ENCODE peak calls at places on chromosomes 2 and 18, in four cellular contexts. One of them, this sample, is unnamed. For H3K27me3 and H3K4me1, the result is how much of the 10 kb centered on the place peaks cover.

GRCh38 chr2:70425682-70426301 is 123.9 kb upstream of the FAM136A start:
- DNase-seq in ovary: no peak
- DNase-seq in prostate gland: peak
- DNase-seq in left lung: peak
- DNase-seq in this sample: peak

GRCh38 chr2:195330513-195330956 is 326.5 kb upstream of the SLC39A10 start:
- DNase-seq in ovary: no peak
- DNase-seq in prostate gland: no peak
- DNase-seq in left lung: no peak
- DNase-seq in this sample: no peak

GRCh38 chr18:74204543-74205152 is 56.3 kb downstream of the TIMM21 start:
- DNase-seq in ovary: peak
- DNase-seq in prostate gland: no peak
- DNase-seq in left lung: no peak
- DNase-seq in this sample: no peak

GRCh38 chr2:180015951-180016709 is 9.0 kb upstream of the CWC22 start:
- DNase-seq in prostate gland: no peak
- DNase-seq in left lung: no peak
- DNase-seq in ovary: no peak
- DNase-seq in this sample: no peak

GRCh38 chr2:113175101-113175628 is 1.4 kb downstream of the PSD4 start:
- DNase-seq in ovary: no peak
- DNase-seq in prostate gland: no peak
- DNase-seq in left lung: peak
- DNase-seq in this sample: no peak

GRCh38 chr2:241666627-241667400 is 19.8 kb downstream of the DTYMK start:
- DNase-seq in ovary: no peak
- DNase-seq in left lung: no peak
- DNase-seq in prostate gland: no peak
- DNase-seq in this sample: no peak

GRCh38 chr2:227939271-227940027 is 68.0 kb downstream of the DAW1 start:
- DNase-seq in left lung: no peak
- DNase-seq in ovary: no peak
- DNase-seq in prostate gland: no peak
- DNase-seq in this sample: no peak

GRCh38 chr2:143489135-143489534 is 359.9 kb downstream of the ARHGAP15 start:
- DNase-seq in left lung: no peak
- DNase-seq in ovary: no peak
- DNase-seq in prostate gland: no peak
- DNase-seq in this sample: no peak

GRCh38 chr2:101820519-101820918 is 123.0 kb downstream of the MAP4K4 start:
- DNase-seq in prostate gland: no peak
- DNase-seq in left lung: no peak
- DNase-seq in ovary: no peak
- DNase-seq in this sample: no peak

GRCh38 chr2:163210430-163210918 is 371.9 kb upstream of the KCNH7 start:
- DNase-seq in ovary: no peak
- DNase-seq in prostate gland: no peak
- DNase-seq in left lung: no peak
- DNase-seq in this sample: no peak

GRCh38 chr2:98476192-98476868 is 31.7 kb downstream of the INPP4A start:
- DNase-seq in prostate gland: peak
- DNase-seq in left lung: no peak
- DNase-seq in ovary: no peak
- DNase-seq in this sample: no peak

GRCh38 chr2:109497447-109497846 is 116.3 kb downstream of the SEPTIN10 start:
- DNase-seq in prostate gland: no peak
- DNase-seq in left lung: no peak
- DNase-seq in ovary: no peak
- DNase-seq in this sample: no peak

GRCh38 chr2:132703396-132703795 is 33.4 kb upstream of the LYPD1 start:
- DNase-seq in ovary: no peak
- DNase-seq in prostate gland: no peak
- DNase-seq in left lung: no peak
- DNase-seq in this sample: no peak

GRCh38 chr2:68776124-68776523 is 41.5 kb downstream of the ARHGAP25 start:
- DNase-seq in ovary: no peak
- DNase-seq in left lung: no peak
- DNase-seq in prostate gland: no peak
- DNase-seq in this sample: no peak

GRCh38 chr2:68774569-68775271 is 40.1 kb downstream of the ARHGAP25 start:
- DNase-seq in prostate gland: no peak
- DNase-seq in ovary: peak
- DNase-seq in left lung: peak
- DNase-seq in this sample: peak

GRCh38 chr2:68772109-68772508 is 37.5 kb downstream of the ARHGAP25 start:
- DNase-seq in prostate gland: no peak
- DNase-seq in ovary: no peak
- DNase-seq in left lung: no peak
- DNase-seq in this sample: no peak

GRCh38 chr2:68771211-68771721 is 36.7 kb downstream of the ARHGAP25 start:
- DNase-seq in prostate gland: no peak
- DNase-seq in ovary: no peak
- DNase-seq in left lung: no peak
- DNase-seq in this sample: no peak

GRCh38 chr2:68775272-68775847 is 40.7 kb downstream of the ARHGAP25 start:
- DNase-seq in prostate gland: no peak
- DNase-seq in left lung: no peak
- DNase-seq in ovary: no peak
- DNase-seq in this sample: no peak
- H3K27ac ChIP-seq in prostate gland: peak
- H3K27ac ChIP-seq in left lung: peak
- H3K27ac ChIP-seq in ovary: peak
- H3K27ac ChIP-seq in this sample: peak

GRCh38 chr18:49892148-49892924 is 79.0 kb upstream of the ACAA2 start:
- DNase-seq in prostate gland: no peak
- DNase-seq in ovary: no peak
- DNase-seq in left lung: no peak
- DNase-seq in this sample: no peak
- H3K27me3 ChIP-seq in prostate gland: under half
- H3K27me3 ChIP-seq in ovary: under half
- H3K27me3 ChIP-seq in left lung: under half
- H3K27me3 ChIP-seq in this sample: under half

DNA sequence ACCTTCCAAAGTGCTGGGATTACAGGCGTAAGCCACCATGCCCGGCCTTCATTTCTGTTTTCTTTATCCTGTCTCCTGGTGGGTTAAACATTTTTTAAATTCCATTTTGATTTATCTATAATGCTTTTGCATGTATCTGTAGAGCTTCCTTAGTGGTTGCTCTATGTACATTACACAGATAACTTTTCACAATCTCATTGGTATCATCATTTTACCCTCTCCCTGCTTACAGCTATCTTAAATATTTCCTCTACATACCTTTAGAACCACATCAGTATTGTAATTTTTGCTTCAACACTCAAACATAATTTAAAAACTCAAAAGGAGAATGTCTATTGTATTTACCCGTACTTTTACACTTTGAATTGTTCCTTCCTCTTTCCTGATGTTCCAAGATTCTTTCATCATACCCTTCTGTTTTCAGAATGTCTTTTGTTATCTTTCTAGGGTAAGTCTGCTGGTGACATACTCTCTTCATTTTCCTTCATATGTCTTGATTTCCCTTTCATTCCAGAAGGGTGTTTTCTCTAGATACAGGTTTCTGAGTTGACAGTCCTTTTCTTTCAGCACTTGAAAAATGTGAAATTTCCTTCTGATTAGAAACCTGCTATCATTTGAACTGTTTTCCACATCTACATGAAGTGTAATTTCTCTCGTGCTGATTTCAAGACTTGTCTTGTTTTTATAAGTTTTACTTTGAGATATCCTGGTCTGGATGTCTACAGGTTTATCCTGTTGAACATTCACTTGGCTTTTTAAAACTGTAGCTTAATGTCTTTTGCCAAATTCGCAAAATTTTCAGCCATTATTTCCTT is 21.9 kb downstream of the PPP3R1 start:
- DNase-seq in ovary: no peak
- DNase-seq in left lung: no peak
- DNase-seq in prostate gland: no peak
- DNase-seq in this sample: no peak
- H3K4me1 ChIP-seq in ovary: under half
- H3K4me1 ChIP-seq in left lung: under half
- H3K4me1 ChIP-seq in prostate gland: under half
- H3K4me1 ChIP-seq in this sample: half or more

DNA sequence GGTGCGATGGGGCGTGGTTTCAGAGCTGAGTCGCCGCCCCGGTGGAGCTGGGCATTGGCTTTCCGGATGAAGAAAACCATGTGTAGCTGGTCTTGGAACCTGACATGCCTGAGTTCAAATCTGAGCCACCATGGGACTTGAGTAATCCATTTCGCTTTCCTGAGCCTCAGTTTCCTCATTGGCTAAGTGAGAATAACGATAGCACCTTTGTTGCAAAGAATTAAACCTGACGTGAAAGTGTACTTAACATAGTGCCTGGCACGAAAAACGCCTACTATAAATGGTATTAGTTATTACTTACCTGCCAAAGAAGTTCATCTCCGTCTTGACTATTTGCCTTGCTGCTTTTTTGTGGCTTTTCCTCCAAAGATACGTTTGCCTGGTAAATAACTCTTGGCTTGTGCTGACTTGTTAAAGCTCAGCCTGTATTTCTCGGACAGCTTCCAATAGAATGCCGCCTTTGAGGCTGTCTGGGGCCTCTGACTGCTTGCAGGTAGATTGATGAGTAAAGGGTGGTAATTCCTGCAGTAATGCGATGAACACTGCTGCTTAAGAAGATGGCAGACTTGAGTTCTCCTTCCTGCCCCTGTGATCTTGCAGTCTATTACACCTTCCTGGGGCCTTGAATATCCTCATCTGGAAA is 1.3 kb downstream of the CDCA7 start:
- DNase-seq in prostate gland: peak
- DNase-seq in ovary: no peak
- DNase-seq in left lung: no peak
- DNase-seq in this sample: no peak
- H3K27ac ChIP-seq in prostate gland: no peak
- H3K27ac ChIP-seq in ovary: no peak
- H3K27ac ChIP-seq in left lung: no peak
- H3K27ac ChIP-seq in this sample: no peak

GRCh38 chr2:118849226-118850170 is 2.0 kb upstream of the EN1 start:
- DNase-seq in left lung: no peak
- DNase-seq in prostate gland: no peak
- DNase-seq in ovary: no peak
- DNase-seq in this sample: no peak
- H3K27me3 ChIP-seq in left lung: half or more
- H3K27me3 ChIP-seq in prostate gland: half or more
- H3K27me3 ChIP-seq in ovary: under half
- H3K27me3 ChIP-seq in this sample: half or more

DNA sequence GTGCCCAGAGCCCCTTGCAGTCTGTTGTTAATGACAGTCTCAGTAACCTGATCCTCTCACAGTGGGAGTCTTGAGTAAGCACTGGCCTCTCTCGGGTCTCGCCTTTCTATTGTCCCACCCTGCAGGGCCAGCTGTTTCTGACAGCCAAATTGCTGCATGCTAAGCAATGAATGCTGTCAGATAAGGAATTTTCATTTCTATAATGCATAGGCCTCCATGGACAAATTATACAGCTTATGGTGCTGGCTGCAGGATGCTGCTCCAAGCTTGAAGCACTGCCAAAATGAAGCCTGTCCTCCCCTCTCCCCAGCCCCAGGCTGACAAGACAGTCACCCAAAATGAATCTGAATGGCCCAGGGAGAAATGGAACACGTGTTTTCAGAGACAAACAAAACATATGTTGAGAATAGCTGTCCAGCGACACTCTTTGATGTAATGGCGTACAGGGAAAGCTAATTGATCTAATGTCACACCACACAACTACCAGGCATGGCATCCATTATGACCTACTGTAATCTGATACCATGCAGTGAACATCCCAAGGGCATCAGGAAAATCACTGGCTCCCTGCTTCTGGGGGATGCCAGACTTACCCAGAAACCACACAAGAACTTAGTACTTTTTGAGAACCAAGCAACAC is 36.8 kb downstream of the ACVR1 start:
- DNase-seq in prostate gland: no peak
- DNase-seq in left lung: no peak
- DNase-seq in ovary: no peak
- DNase-seq in this sample: no peak
- H3K4me1 ChIP-seq in prostate gland: under half
- H3K4me1 ChIP-seq in left lung: under half
- H3K4me1 ChIP-seq in ovary: under half
- H3K4me1 ChIP-seq in this sample: half or more

DNA sequence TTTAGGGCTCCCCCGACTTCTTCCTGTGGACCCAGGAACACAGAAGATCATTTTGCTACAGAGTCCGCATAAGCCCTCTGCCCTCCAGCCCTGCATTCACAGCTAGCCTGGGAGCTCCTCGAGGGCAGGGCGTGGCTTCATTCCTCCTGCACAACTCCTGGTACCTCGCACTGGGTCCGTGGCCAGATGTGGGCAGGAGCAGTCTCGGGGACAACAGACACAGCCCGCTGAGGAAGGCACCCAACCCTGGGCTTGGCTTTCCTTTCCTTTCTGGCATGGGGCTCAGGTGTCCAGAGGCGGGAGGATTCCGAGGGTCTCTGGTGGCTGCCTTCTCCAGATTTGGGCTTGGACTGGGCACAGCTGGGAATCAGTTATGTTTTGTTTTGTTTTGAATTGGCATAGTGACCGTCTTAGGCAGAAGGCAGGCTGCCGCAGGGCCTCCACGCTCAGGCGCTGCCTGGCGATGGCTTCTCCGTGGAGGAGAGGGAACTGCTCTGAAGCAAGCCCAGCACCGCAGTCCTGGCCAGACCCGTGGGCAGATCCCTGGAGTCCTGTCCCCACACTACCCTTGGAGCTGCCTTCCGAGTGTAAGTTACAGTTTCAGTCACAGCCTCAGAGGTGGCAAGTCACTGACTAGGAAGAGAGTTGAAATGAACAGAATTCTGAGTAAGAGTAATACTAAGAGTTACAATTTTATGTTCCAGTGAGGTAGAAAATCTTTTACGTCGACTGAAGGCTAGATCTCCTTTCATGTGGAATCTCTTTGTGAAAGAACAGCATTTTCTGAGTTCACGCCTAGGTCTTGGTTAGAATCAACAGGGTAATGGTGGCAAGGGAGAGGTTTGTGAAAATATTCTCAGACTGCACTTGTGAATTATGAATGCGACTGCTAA is 47.9 kb downstream of the LDLRAD4 start:
- DNase-seq in prostate gland: no peak
- DNase-seq in ovary: no peak
- DNase-seq in left lung: no peak
- DNase-seq in this sample: peak
- H3K27ac ChIP-seq in prostate gland: peak
- H3K27ac ChIP-seq in ovary: no peak
- H3K27ac ChIP-seq in left lung: no peak
- H3K27ac ChIP-seq in this sample: peak

GRCh38 chr2:94994914-94995236 is 30.6 kb upstream of the MAL start:
- DNase-seq in ovary: no peak
- DNase-seq in prostate gland: no peak
- DNase-seq in left lung: no peak
- DNase-seq in this sample: no peak

GRCh38 chr2:94993176-94994062 is 32.1 kb upstream of the MAL start:
- DNase-seq in prostate gland: no peak
- DNase-seq in left lung: peak
- DNase-seq in ovary: no peak
- DNase-seq in this sample: peak

GRCh38 chr2:94994063-94994913 is 31.2 kb upstream of the MAL start:
- DNase-seq in left lung: peak
- DNase-seq in prostate gland: no peak
- DNase-seq in ovary: no peak
- DNase-seq in this sample: peak

GRCh38 chr2:94990956-94991355 is 34.6 kb upstream of the MAL start:
- DNase-seq in ovary: no peak
- DNase-seq in prostate gland: no peak
- DNase-seq in left lung: peak
- DNase-seq in this sample: no peak

GRCh38 chr2:94992360-94992759 is 33.1 kb upstream of the MAL start:
- DNase-seq in left lung: no peak
- DNase-seq in ovary: no peak
- DNase-seq in prostate gland: no peak
- DNase-seq in this sample: no peak
- H3K27me3 ChIP-seq in left lung: under half
- H3K27me3 ChIP-seq in ovary: under half
- H3K27me3 ChIP-seq in prostate gland: under half
- H3K27me3 ChIP-seq in this sample: under half

This sample was measured in lower lobe of right lung.